ENCODE peak calls at places on chromosomes 3 and 15, in five cellular contexts. G is hepatic stellate cell; H is HFF-Myc; R is CD8-positive, alpha-beta memory T cell; T is LoVo. P is an unnamed sample.

GRCh38 chr15:95041297-95041696 is 809.9 kb downstream of the MCTP2 start:
- DNase-seq in R (no peak), G (no peak), H (no peak), T (no peak), P (no peak)

GRCh38 chr3:126261037-126261436 is 80.7 kb upstream of the ALDH1L1 start:
- DNase-seq in G (peak), H (no peak), R (no peak), T (peak), P (no peak)

GRCh38 chr3:158471639-158472294 is 99.2 kb upstream of the MLF1 start:
- DNase-seq in H (peak), G (peak), R (no peak), T (peak), P (peak)

GRCh38 chr15:42152196-42152920 is 4.1 kb downstream of the PLA2G4F start:
- DNase-seq in R (no peak), H (no peak), G (no peak), T (no peak), P (no peak)

GRCh38 chr3:116322761-116323160 is 122.5 kb downstream of the LSAMP start:
- DNase-seq in H (no peak), G (no peak), R (no peak), T (no peak), P (no peak)

GRCh38 chr3:56758539-56758981 is 43.2 kb downstream of the ARHGEF3 start:
- DNase-seq in T (peak), G (peak), R (no peak), H (peak), P (peak)

GRCh38 chr15:62975515-62975914 is 67.0 kb upstream of the TPM1 start:
- DNase-seq in H (no peak), R (no peak), G (no peak), T (no peak), P (no peak)

GRCh38 chr15:68208136-68208535 is 3.0 kb upstream of the CALML4 start:
- DNase-seq in R (no peak), G (no peak), T (no peak), H (no peak), P (no peak)

GRCh38 chr3:43148033-43148432 is 42.2 kb upstream of the POMGNT2 start:
- DNase-seq in T (no peak), R (no peak), H (no peak), G (no peak), P (no peak)

GRCh38 chr3:35785540-35785939 is 146.2 kb downstream of the ARPP21 start:
- DNase-seq in G (no peak), H (no peak), T (no peak), R (no peak), P (no peak)

GRCh38 chr3:194938845-194939531 is 253.3 kb downstream of the FAM43A start:
- DNase-seq in G (no peak), H (no peak), T (no peak), R (no peak), P (no peak)

GRCh38 chr15:98570119-98570518 is 78.2 kb upstream of the IGF1R start:
- DNase-seq in H (no peak), T (no peak), R (no peak), G (no peak), P (no peak)

GRCh38 chr3:139629033-139629432 is 48.7 kb downstream of the NMNAT3 start:
- DNase-seq in G (peak), T (peak), R (no peak), H (no peak), P (no peak)

P was measured in BJ.